ENCODE peak calls at places on chromosomes 5 and 9, in four cellular contexts. L, P, J and G are unnamed samples.

GRCh38 chr9:18437315-18438200 is 36.4 kb upstream of the ADAMTSL1 start:
- DNase-seq in L (no peak), P (peak), J (no peak), G (no peak)

GRCh38 chr5:107743357-107744000 is 72.7 kb upstream of the EFNA5 start:
- DNase-seq in L (peak), P (no peak), J (no peak), G (no peak)

GRCh38 chr9:113734826-113735225 is 141.3 kb upstream of the ZNF618 start:
- DNase-seq in L (no peak), P (no peak), J (no peak), G (no peak)

GRCh38 chr9:211036-211435 is 3.6 kb upstream of the DOCK8 start:
- DNase-seq in L (no peak), P (no peak), J (no peak), G (peak)

GRCh38 chr9:108562176-108562575 is 293.6 kb downstream of the ACTL7B start:
- DNase-seq in L (no peak), P (no peak), J (no peak), G (no peak)

GRCh38 chr9:70576121-70576520 is 161.7 kb upstream of the KLF9 start:
- DNase-seq in L (no peak), P (no peak), J (no peak), G (no peak)

GRCh38 chr9:89664896-89665329 is 60.1 kb downstream of the GADD45G start:
- DNase-seq in L (no peak), P (no peak), J (no peak), G (no peak)

GRCh38 chr9:81801190-81801589 is 111.8 kb upstream of the TLE1 start:
- DNase-seq in L (peak), P (no peak), J (no peak), G (no peak)

GRCh38 chr5:100517301-100517974 is 17.7 kb upstream of the FAM174A start:
- DNase-seq in L (no peak), P (no peak), J (peak), G (no peak)

GRCh38 chr9:133707065-133707760 is 30.9 kb downstream of the SARDH start:
- DNase-seq in L (peak), P (peak), J (no peak), G (peak)

GRCh38 chr9:22079873-22080341 is 70.8 kb upstream of the CDKN2B start:
- DNase-seq in L (peak), P (no peak), J (no peak), G (no peak)

GRCh38 chr9:69121155-69122085 is 52.7 kb upstream of the TJP2 start:
- DNase-seq in L (no peak), P (peak), J (peak), G (peak)

GRCh38 chr5:80399553-80400239 is 8.2 kb upstream of the ZFYVE16 start:
- DNase-seq in L (peak), P (no peak), J (peak), G (peak)

GRCh38 chr5:43425965-43426364 is 13.8 kb upstream of the CCL28 start:
- DNase-seq in L (peak), P (no peak), J (no peak), G (no peak)

GRCh38 chr9:127754761-127755557 is 19.9 kb upstream of the TOR2A start:
- DNase-seq in L (no peak), P (peak), J (no peak), G (no peak)

GRCh38 chr9:89721971-89722530 is 117.2 kb downstream of the GADD45G start:
- DNase-seq in L (no peak), P (no peak), J (no peak), G (no peak)

GRCh38 chr5:143676794-143677193 is 135.2 kb upstream of the HMHB1 start:
- DNase-seq in L (no peak), P (no peak), J (no peak), G (no peak)

GRCh38 chr9:89007041-89007440 is 15.8 kb downstream of the S1PR3 start:
- DNase-seq in L (no peak), P (no peak), J (no peak), G (no peak)

GRCh38 chr5:140329739-140330481 is 16.5 kb downstream of the HBEGF start:
- DNase-seq in L (no peak), P (no peak), J (no peak), G (no peak)

GRCh38 chr9:111895996-111896941 is at the start of gene UGCG:
- DNase-seq in L (peak), P (peak), J (peak), G (peak)

GRCh38 chr5:141412853-141413539 is at the start of gene PCDHGA10:
- DNase-seq in L (peak), P (peak), J (peak), G (peak)

GRCh38 chr9:95091971-95092320 is 225.6 kb downstream of the FANCC start:
- DNase-seq in L (peak), P (no peak), J (no peak), G (peak)

GRCh38 chr5:1228121-1228520 is 2.9 kb downstream of the SLC6A18 start:
- DNase-seq in L (no peak), P (no peak), J (no peak), G (no peak)

GRCh38 chr5:179906795-179907569 is 715 bp downstream of the TBC1D9B start:
- DNase-seq in L (peak), P (no peak), J (peak), G (peak)

GRCh38 chr5:176573564-176574296 is 24.6 kb downstream of the CDHR2 start:
- DNase-seq in L (peak), P (peak), J (peak), G (peak)

GRCh38 chr9:84652496-84653081 is 16.9 kb upstream of the NTRK2 start:
- DNase-seq in L (no peak), P (no peak), J (no peak), G (no peak)

GRCh38 chr5:181035991-181036815 is 3.9 kb upstream of the BTNL9 start:
- DNase-seq in L (no peak), P (no peak), J (no peak), G (no peak)

GRCh38 chr9:35954942-35955546 is 2.9 kb downstream of the OR2S2 start:
- DNase-seq in L (peak), P (peak), J (peak), G (peak)

GRCh38 chr5:111472096-111472495 is 40.2 kb downstream of the STARD4 start:
- DNase-seq in L (no peak), P (no peak), J (no peak), G (peak)

GRCh38 chr5:173888473-173889135 is 455 bp downstream of the CPEB4 start:
- DNase-seq in L (no peak), P (peak), J (peak), G (peak)

GRCh38 chr5:141326088-141326854 is 4.0 kb upstream of the PCDHGA1 start:
- DNase-seq in L (peak), P (peak), J (peak), G (peak)

GRCh38 chr9:127154003-127154389 is 31.6 kb upstream of the ANGPTL2 start:
- DNase-seq in L (no peak), P (no peak), J (no peak), G (no peak)